ENCODE peak calls at places on chromosome 18, in eight cellular contexts. X is coronary artery, N is colonic mucosa, R is body of pancreas, W is brain microvascular endothelial cell, L is lower lobe of right lung, D is stomach, K is heart right ventricle. H is an unnamed sample.

GRCh38 chr18:13452448-13452811 is 233.9 kb downstream of the LDLRAD4 start:
- DNase-seq in X (peak), N (no peak), R (no peak), W (peak), L (no peak), D (peak), K (no peak), H (no peak)

GRCh38 chr18:52077251-52077983 is 262.6 kb upstream of the DCC start:
- DNase-seq in X (no peak), N (no peak), R (no peak), W (no peak), L (no peak), D (no peak), K (no peak), H (no peak)

GRCh38 chr18:9619545-9619944 is 5.2 kb upstream of the PPP4R1 start:
- DNase-seq in X (no peak), N (no peak), R (no peak), W (peak), L (no peak), D (no peak), K (no peak), H (no peak)

GRCh38 chr18:61901334-61901986 is 8.7 kb upstream of the RNF152 start:
- DNase-seq in X (no peak), N (peak), R (peak), W (no peak), L (no peak), D (peak), K (no peak), H (peak)

GRCh38 chr18:13629841-13630747 is 96.3 kb downstream of the FAM210A start:
- DNase-seq in X (no peak), N (peak), R (no peak), W (peak), L (no peak), D (no peak), K (no peak), H (peak)

GRCh38 chr18:6039055-6039454 is 143.7 kb upstream of the TMEM200C start:
- DNase-seq in X (no peak), N (no peak), R (no peak), W (peak), L (no peak), D (no peak), K (no peak), H (no peak)

GRCh38 chr18:63410792-63411191 is 11.5 kb downstream of the VPS4B start:
- DNase-seq in X (no peak), N (peak), R (no peak), W (peak), L (no peak), D (no peak), K (no peak), H (no peak)

GRCh38 chr18:56062931-56063330 is 474.9 kb upstream of the TCF4 start:
- DNase-seq in X (no peak), N (no peak), R (no peak), W (no peak), L (no peak), D (no peak), K (no peak), H (no peak)

GRCh38 chr18:55587341-55588000 is 521 bp downstream of the TCF4 start:
- DNase-seq in X (no peak), N (peak), R (no peak), W (peak), L (no peak), D (no peak), K (peak), H (no peak)

GRCh38 chr18:49920731-49921130 is 107.4 kb upstream of the ACAA2 start:
- DNase-seq in X (no peak), N (no peak), R (no peak), W (peak), L (no peak), D (no peak), K (no peak), H (no peak)

GRCh38 chr18:79380816-79381806 is 14.6 kb upstream of the NFATC1 start:
- DNase-seq in X (peak), N (peak), R (peak), W (no peak), L (peak), D (peak), K (peak), H (peak)

GRCh38 chr18:61597321-61597720 is 264.1 kb downstream of the CDH20 start:
- DNase-seq in X (no peak), N (no peak), R (no peak), W (no peak), L (no peak), D (no peak), K (no peak), H (no peak)

GRCh38 chr18:28039078-28039477 is 137.9 kb downstream of the CDH2 start:
- DNase-seq in X (no peak), N (no peak), R (no peak), W (peak), L (no peak), D (no peak), K (no peak), H (no peak)

GRCh38 chr18:72652990-72653593 is 109.0 kb upstream of the CBLN2 start:
- DNase-seq in X (no peak), N (peak), R (peak), W (peak), L (no peak), D (no peak), K (no peak), H (peak)

GRCh38 chr18:25434771-25435461 is 83.0 kb upstream of the ZNF521 start:
- DNase-seq in X (no peak), N (no peak), R (no peak), W (no peak), L (no peak), D (no peak), K (no peak), H (no peak)

GRCh38 chr18:55500316-55501086 is 87.5 kb downstream of the TCF4 start:
- DNase-seq in X (no peak), N (no peak), R (no peak), W (no peak), L (no peak), D (no peak), K (no peak), H (no peak)

GRCh38 chr18:48813833-48814489 is 136.8 kb downstream of the SMAD7 start:
- DNase-seq in X (peak), N (peak), R (no peak), W (no peak), L (peak), D (peak), K (no peak), H (peak)

GRCh38 chr18:48815581-48816324 is 135.0 kb downstream of the SMAD7 start:
- DNase-seq in X (peak), N (no peak), R (no peak), W (peak), L (peak), D (no peak), K (no peak), H (peak)

GRCh38 chr18:48816554-48816953 is 134.2 kb downstream of the SMAD7 start:
- DNase-seq in X (peak), N (no peak), R (no peak), W (no peak), L (peak), D (no peak), K (no peak), H (peak)

GRCh38 chr18:48815182-48815520 is 135.6 kb downstream of the SMAD7 start:
- DNase-seq in X (peak), N (no peak), R (no peak), W (no peak), L (no peak), D (no peak), K (no peak), H (no peak)

DNA sequence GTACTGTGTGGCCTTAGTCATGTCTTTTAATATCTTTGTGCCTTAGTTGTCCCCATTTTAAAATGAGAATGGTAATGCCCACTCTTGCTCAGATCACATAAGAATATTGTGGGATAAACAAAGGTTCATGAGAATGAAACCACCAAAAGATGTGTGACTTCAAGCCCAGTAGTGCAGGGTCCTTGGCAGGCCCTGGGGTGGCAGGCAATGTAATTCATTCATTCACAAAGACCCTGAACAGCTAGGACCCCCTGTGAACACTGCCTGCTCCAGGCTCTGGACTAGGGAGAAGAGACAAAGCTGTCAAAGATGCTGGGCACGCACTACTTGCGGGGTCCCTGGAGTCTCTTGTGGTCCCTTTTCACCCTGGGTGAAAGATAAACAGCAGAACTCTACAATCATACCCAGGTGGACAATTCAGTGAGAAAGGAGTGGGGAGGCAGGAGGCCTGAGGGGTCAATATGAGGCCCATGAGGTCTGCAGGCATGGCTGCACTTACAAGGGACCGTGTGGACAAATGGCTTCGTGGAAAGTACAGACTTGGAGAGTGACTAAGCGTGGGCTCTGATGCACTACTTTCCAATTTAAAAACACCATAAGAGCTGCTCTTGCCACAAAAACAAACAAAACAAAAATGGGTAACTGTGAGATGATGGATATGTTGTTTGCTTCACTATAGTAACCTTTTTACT is 136.1 kb downstream of the SMAD7 start:
- DNase-seq in X (peak), N (no peak), R (no peak), W (no peak), L (peak), D (peak), K (no peak), H (peak)
- H3K27ac ChIP-seq in X (peak), N (no peak), R (no peak), W (peak), L (peak), D (peak), K (no peak), H (no peak)

GRCh38 chr18:48778344-48779011 is 172.3 kb downstream of the SMAD7 start:
- DNase-seq in X (no peak), N (no peak), R (no peak), W (no peak), L (peak), D (no peak), K (no peak), H (no peak)
- H3K27ac ChIP-seq in X (peak), N (no peak), R (no peak), W (no peak), L (peak), D (peak), K (no peak), H (no peak)

DNA sequence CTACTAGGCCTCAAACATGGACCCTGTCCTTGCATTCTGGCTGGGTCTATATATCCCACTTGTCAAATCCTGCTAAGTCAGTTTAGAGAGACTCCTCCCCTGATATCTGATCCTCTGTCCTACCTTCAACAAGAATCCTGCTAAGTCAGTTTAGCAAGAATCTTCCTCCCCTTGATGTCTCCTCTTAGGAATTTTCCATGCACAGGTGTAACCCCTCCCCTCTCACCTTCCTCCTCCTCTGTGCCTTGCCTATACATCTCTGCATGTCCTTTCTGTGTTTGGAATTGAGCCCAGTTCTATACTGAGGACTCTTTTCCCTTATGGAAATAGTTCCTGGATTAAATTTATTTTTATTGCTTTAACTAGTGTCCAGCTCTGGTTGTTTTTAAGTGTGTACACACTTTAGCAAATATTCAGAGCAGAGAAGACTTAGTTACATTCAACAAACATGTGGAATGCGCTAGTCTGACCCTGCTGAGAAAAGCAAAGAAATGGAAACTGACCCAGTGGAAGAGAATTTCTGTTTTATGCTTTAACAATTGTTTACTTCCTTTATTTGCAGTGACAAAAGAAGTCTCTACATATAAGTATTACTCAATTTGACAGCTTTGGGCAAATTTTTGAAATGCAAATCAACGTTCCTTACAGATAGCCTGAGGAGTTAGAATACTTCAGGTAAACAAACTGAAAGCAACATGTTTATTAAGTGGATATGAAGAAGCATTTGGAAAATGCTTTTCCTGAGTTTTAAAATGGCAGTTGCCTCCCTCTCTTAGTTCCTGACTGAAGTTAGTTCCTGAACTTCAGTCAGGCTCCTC is 80.6 kb downstream of the RIT2 start:
- DNase-seq in X (no peak), N (no peak), R (no peak), W (no peak), L (no peak), D (no peak), K (no peak), H (no peak)
- H3K27ac ChIP-seq in X (no peak), N (no peak), R (no peak), W (no peak), L (no peak), D (no peak), K (no peak), H (no peak)

GRCh38 chr18:74796928-74797576 is 199.4 kb downstream of the ZNF407 start:
- DNase-seq in X (no peak), N (no peak), R (no peak), W (no peak), L (no peak), D (no peak), K (no peak), H (no peak)

GRCh38 chr18:74803117-74803516 is 205.4 kb downstream of the ZNF407 start:
- DNase-seq in X (no peak), N (no peak), R (no peak), W (no peak), L (no peak), D (no peak), K (no peak), H (no peak)

GRCh38 chr18:74803769-74804168 is 206.1 kb downstream of the ZNF407 start:
- DNase-seq in X (no peak), N (no peak), R (peak), W (no peak), L (no peak), D (no peak), K (no peak), H (no peak)

GRCh38 chr18:74797577-74798151 is 200.0 kb downstream of the ZNF407 start:
- DNase-seq in X (no peak), N (no peak), R (no peak), W (no peak), L (no peak), D (no peak), K (no peak), H (no peak)

DNA sequence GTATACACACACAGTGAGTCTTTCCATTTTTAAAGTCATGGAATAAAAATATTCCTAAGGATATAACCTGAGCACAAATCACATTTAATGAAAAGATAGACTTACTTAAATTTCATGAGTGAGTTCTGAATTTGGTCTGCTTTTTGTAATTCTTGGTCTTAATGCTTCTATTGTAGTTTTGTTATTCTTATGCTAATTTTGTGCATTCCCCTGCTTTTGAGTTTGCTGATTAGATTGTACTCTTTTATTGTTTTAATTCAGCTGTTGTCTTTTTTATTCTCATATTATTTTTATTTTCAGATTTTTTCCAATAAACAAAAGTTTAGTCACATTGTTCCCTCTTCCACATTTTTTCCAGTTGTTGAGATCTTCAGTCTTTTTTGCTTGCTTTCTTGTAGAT is 202.4 kb downstream of the ZNF407 start:
- DNase-seq in X (no peak), N (no peak), R (no peak), W (no peak), L (no peak), D (no peak), K (no peak), H (no peak)
- H3K27ac ChIP-seq in X (no peak), N (no peak), R (no peak), W (no peak), L (no peak), D (no peak), K (no peak), H (no peak)